ENCODE peak calls at places on chromosomes 6 and 20, in seven cellular contexts. R, D, N, G, J, W and M are unnamed samples.

GRCh38 chr6:131023834-131024504 is 39.1 kb downstream of the EPB41L2 start:
- DNase-seq in D (no peak), N (no peak), W (no peak), R (peak), G (peak), J (no peak), M (no peak)

GRCh38 chr6:94270040-94270689 is 850.8 kb upstream of the EPHA7 start:
- DNase-seq in D (no peak), G (peak), W (no peak), R (no peak), J (no peak), N (no peak), M (no peak)

GRCh38 chr20:57539889-57540288 is 14.9 kb upstream of the CTCFL start:
- DNase-seq in N (no peak), W (no peak), J (no peak), G (no peak), D (no peak), R (no peak), M (no peak)

GRCh38 chr20:297925-298754 is 770 bp downstream of the ZCCHC3 start:
- DNase-seq in J (peak), W (peak), D (no peak), G (peak), N (peak), R (peak), M (no peak)

GRCh38 chr20:8394308-8394945 is 262.4 kb downstream of the PLCB1 start:
- DNase-seq in G (peak), R (peak), D (no peak), J (no peak), W (no peak), N (no peak), M (no peak)

GRCh38 chr20:36162272-36162966 is 7.9 kb downstream of the EPB41L1 start:
- DNase-seq in D (no peak), J (no peak), N (no peak), R (no peak), G (peak), W (no peak), M (no peak)

GRCh38 chr6:102300350-102300749 is 906.8 kb downstream of the GRIK2 start:
- DNase-seq in R (no peak), G (no peak), J (no peak), W (no peak), D (no peak), N (no peak), M (no peak)

GRCh38 chr6:108497883-108498282 is 62.8 kb upstream of the FOXO3 start:
- DNase-seq in G (peak), D (no peak), R (peak), N (no peak), J (no peak), W (no peak), M (no peak)

GRCh38 chr6:153553627-153554026 is 422.5 kb upstream of the RGS17 start:
- DNase-seq in D (no peak), W (no peak), R (no peak), N (no peak), J (no peak), G (peak), M (no peak)

GRCh38 chr6:124962617-124963415 is 579 bp downstream of the RNF217 start:
- DNase-seq in R (peak), G (no peak), D (no peak), J (peak), N (no peak), W (peak), M (no peak)

GRCh38 chr6:15299430-15300131 is 53.7 kb downstream of the JARID2 start:
- DNase-seq in W (no peak), G (peak), N (no peak), D (no peak), J (no peak), R (peak), M (no peak)

GRCh38 chr6:107264357-107264831 is 149.1 kb upstream of the BEND3 start:
- DNase-seq in G (peak), D (no peak), W (no peak), J (no peak), N (no peak), R (peak), M (no peak)

GRCh38 chr6:167930300-167930699 is 67.2 kb upstream of the KIF25 start:
- DNase-seq in D (no peak), G (no peak), N (no peak), W (no peak), J (no peak), R (peak), M (no peak)

GRCh38 chr6:90468080-90468479 is 118.8 kb downstream of the MAP3K7 start:
- DNase-seq in R (peak), N (no peak), D (peak), G (no peak), W (no peak), J (no peak), M (no peak)

GRCh38 chr20:38825901-38826625 is 20.6 kb downstream of the PPP1R16B start:
- DNase-seq in J (peak), D (no peak), W (no peak), G (peak), N (no peak), R (peak), M (no peak)

GRCh38 chr6:147567141-147567805 is 58.8 kb downstream of the SAMD5 start:
- DNase-seq in D (no peak), R (peak), W (no peak), G (no peak), J (no peak), N (no peak), M (no peak)